ENCODE peak calls at places on chromosomes 12 and 14, in four cellular contexts. P, V, E and I are unnamed samples.

GRCh38 chr12:120139958-120140357 is 23.4 kb upstream of the RAB35 start:
- DNase-seq in P (no peak), V (no peak), E (peak; percentile 58), I (no peak)

GRCh38 chr14:75435473-75435872 is 7.7 kb downstream of the JDP2 start:
- DNase-seq in V (no peak), E (no peak), P (no peak), I (no peak)

GRCh38 chr12:19915392-19916192 is 452.7 kb upstream of the PDE3A start:
- DNase-seq in E (peak; percentile 59), V (peak; percentile 19), P (no peak), I (peak; percentile 68)

GRCh38 chr12:29427964-29428363 is 47.0 kb upstream of the ERGIC2 start:
- DNase-seq in E (no peak), V (peak; percentile 30), P (no peak), I (peak; percentile 49)

GRCh38 chr14:99660006-99660566 is 15.2 kb downstream of the HHIPL1 start:
- DNase-seq in P (no peak), V (no peak), E (no peak), I (peak; percentile 58)

GRCh38 chr12:69589082-69589481 is 3.8 kb downstream of the CCT2 start:
- DNase-seq in P (no peak), E (no peak), V (no peak), I (no peak)

GRCh38 chr12:69966839-69967238 is 141.8 kb downstream of the MYRFL start:
- DNase-seq in P (no peak), E (peak; percentile 8), V (no peak), I (no peak)

GRCh38 chr12:2250797-2251196 is 198.0 kb downstream of the CACNA1C start:
- DNase-seq in E (no peak), P (no peak), V (no peak), I (no peak)

GRCh38 chr14:97977711-97978261 is 1180.6 kb downstream of the VRK1 start:
- DNase-seq in P (peak; percentile 91), V (peak; percentile 34), E (no peak), I (no peak)

GRCh38 chr14:69366761-69367160 is 31.3 kb downstream of the ERH start:
- DNase-seq in V (no peak), P (no peak), E (no peak), I (no peak)

GRCh38 chr12:49400304-49400703 is 33.0 kb downstream of the SPATS2 start:
- DNase-seq in V (no peak), P (no peak), E (no peak), I (no peak)

GRCh38 chr14:45249847-45250575 is 3.0 kb downstream of the MIS18BP1 start:
- DNase-seq in P (no peak), E (peak; percentile 98), V (no peak), I (no peak)

GRCh38 chr12:109264095-109264942 is 44.8 kb downstream of the FOXN4 start:
- DNase-seq in V (peak; percentile 95), P (peak; percentile 80), E (peak; percentile 56), I (peak; percentile 95)